ENCODE peak calls at places on chromosome 22, in five cellular contexts. R is HepG2, I is SK-N-SH, F is K562, E is GM12878. J is an unnamed sample.
A peak's percentile ranks its signal among the peaks of the same experiment; 100 is the strongest.

GRCh38 chr22:47678667-47679287 is 916.3 kb downstream of the TBC1D22A start:
- DNase-seq in R (no peak), I (no peak), F (no peak), E (no peak), J (no peak)

GRCh38 chr22:19853879-19854777 is 546 bp downstream of the GNB1L start:
- DNase-seq in R (no peak), I (no peak), F (peak; percentile 79), E (no peak), J (no peak)

GRCh38 chr22:19398206-19398605 is 33.3 kb downstream of the HIRA start:
- DNase-seq in R (no peak), I (no peak), F (no peak), E (no peak), J (no peak)

GRCh38 chr22:40363059-40363458 is 7.3 kb upstream of the SGSM3 start:
- DNase-seq in R (no peak), I (no peak), F (no peak), E (no peak), J (no peak)

GRCh38 chr22:20526628-20527355 is 19.4 kb downstream of the MED15 start:
- DNase-seq in R (no peak), I (no peak), F (peak; percentile 66), E (no peak), J (no peak)

GRCh38 chr22:49068861-49069260 is 758.8 kb downstream of the BRD1 start:
- DNase-seq in R (no peak), I (no peak), F (no peak), E (no peak), J (no peak)

GRCh38 chr22:29603358-29604191 is at the start of gene NF2:
- DNase-seq in R (peak; percentile 99), I (peak; percentile 99), F (peak; percentile 95), E (peak; percentile 100), J (peak; percentile 99)

GRCh38 chr22:17250380-17251129 is 31.3 kb upstream of the ADA2 start:
- DNase-seq in R (no peak), I (no peak), F (no peak), E (no peak), J (no peak)

GRCh38 chr22:41841085-41841712 is 8.3 kb downstream of the SREBF2 start:
- DNase-seq in R (peak; percentile 33), I (no peak), F (no peak), E (no peak), J (no peak)

GRCh38 chr22:39227542-39228272 is 17.1 kb downstream of the PDGFB start:
- DNase-seq in R (no peak), I (no peak), F (no peak), E (no peak), J (no peak)

GRCh38 chr22:19605508-19606331 is 81.5 kb upstream of the CLDN5 start:
- DNase-seq in R (no peak), I (no peak), F (no peak), E (no peak), J (no peak)

GRCh38 chr22:27399161-27399560 is 402.4 kb downstream of the MN1 start:
- DNase-seq in R (no peak), I (peak; percentile 45), F (no peak), E (no peak), J (no peak)

GRCh38 chr22:47841166-47841565 is 1078.7 kb downstream of the TBC1D22A start:
- DNase-seq in R (no peak), I (no peak), F (no peak), E (no peak), J (no peak)

GRCh38 chr22:20213833-20214708 is 54.0 kb downstream of the RTN4R start:
- DNase-seq in R (no peak), I (no peak), F (no peak), E (no peak), J (no peak)

GRCh38 chr22:27262371-27262770 is 539.2 kb downstream of the MN1 start:
- DNase-seq in R (no peak), I (no peak), F (no peak), E (no peak), J (no peak)

GRCh38 chr22:45742866-45743450 is 71.3 kb downstream of the ATXN10 start:
- DNase-seq in R (peak; percentile 96), I (no peak), F (no peak), E (no peak), J (peak; percentile 68)

GRCh38 chr22:35399114-35399677 is 744 bp upstream of the MCM5 start:
- DNase-seq in R (no peak), I (peak; percentile 76), F (no peak), E (no peak), J (no peak)

GRCh38 chr22:41833369-41834004 is 582 bp downstream of the SREBF2 start:
- DNase-seq in R (no peak), I (peak; percentile 68), F (peak; percentile 73), E (no peak), J (peak; percentile 38)

GRCh38 chr22:27724706-27725105 is 76.8 kb downstream of the MN1 start:
- DNase-seq in R (no peak), I (no peak), F (no peak), E (no peak), J (no peak)

GRCh38 chr22:20940178-20940790 is 23.1 kb downstream of the CRKL start:
- DNase-seq in R (no peak), I (no peak), F (peak; percentile 46), E (no peak), J (no peak)

GRCh38 chr22:34760276-34761008 is 305.5 kb upstream of the ISX start:
- DNase-seq in R (no peak), I (no peak), F (no peak), E (no peak), J (no peak)

GRCh38 chr22:46748948-46749681 is 11.1 kb upstream of the CERK start:
- DNase-seq in R (no peak), I (no peak), F (no peak), E (no peak), J (peak; percentile 73)

GRCh38 chr22:25076281-25076680 is 123.4 kb upstream of the CRYBB3 start:
- DNase-seq in R (no peak), I (no peak), F (no peak), E (no peak), J (no peak)
- TF ChIP-seq REST in R (no peak), I (no peak), F (no peak), E (no peak), J (no peak)

DNA sequence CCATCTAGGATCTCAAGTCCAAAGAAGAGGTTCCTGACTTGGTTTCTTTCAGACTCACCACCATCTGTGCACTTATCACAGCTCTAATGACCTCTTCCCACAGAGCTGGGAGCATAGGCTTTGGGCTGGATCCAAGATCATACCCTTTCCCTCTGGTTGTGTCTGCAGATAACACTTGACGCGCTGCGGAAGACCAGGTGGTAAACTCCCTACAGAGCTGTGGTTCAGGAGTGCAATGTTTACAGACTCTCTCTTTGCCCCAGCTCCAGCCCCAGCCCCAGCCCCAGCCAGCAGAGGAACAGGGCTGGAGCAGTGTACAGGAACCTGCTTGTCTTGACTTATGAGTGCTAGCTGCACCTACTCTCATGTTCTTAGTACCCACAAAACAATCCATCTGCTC is 274.4 kb upstream of the SYN3 start:
- DNase-seq in R (no peak), I (no peak), F (no peak), E (no peak), J (no peak)
- TF ChIP-seq GABPA in R (no peak), I (no peak), F (no peak), E (no peak), J (no peak)

GRCh38 chr22:43985532-43985931 is 30.3 kb downstream of the SAMM50 start:
- DNase-seq in R (no peak), I (no peak), F (peak; percentile 76), E (no peak), J (no peak)
- TF ChIP-seq REST in R (no peak), I (no peak), F (no peak), E (no peak), J (no peak)

GRCh38 chr22:22558972-22559603 is at the start of gene PRAME:
- DNase-seq in R (peak; percentile 79), I (peak; percentile 88), F (peak; percentile 100), E (peak; percentile 11), J (peak; percentile 97)
- TF ChIP-seq GABPA in R (peak; percentile 26), I (peak; percentile 69), F (no peak), E (peak; percentile 21), J (peak; percentile 51)

GRCh38 chr22:44391026-44391425 is 78.3 kb upstream of the SHISAL1 start:
- DNase-seq in R (no peak), I (peak; percentile 54), F (no peak), E (no peak), J (no peak)

GRCh38 chr22:44393066-44393465 is 80.3 kb upstream of the SHISAL1 start:
- DNase-seq in R (no peak), I (no peak), F (no peak), E (no peak), J (no peak)

GRCh38 chr22:44392446-44392921 is 79.7 kb upstream of the SHISAL1 start:
- DNase-seq in R (no peak), I (no peak), F (no peak), E (no peak), J (no peak)

GRCh38 chr22:44389926-44390925 is 77.5 kb upstream of the SHISAL1 start:
- DNase-seq in R (no peak), I (peak; percentile 53), F (no peak), E (no peak), J (no peak)

GRCh38 chr22:44391481-44392445 is 79.0 kb upstream of the SHISAL1 start:
- DNase-seq in R (no peak), I (no peak), F (no peak), E (no peak), J (no peak)
- TF ChIP-seq REST in R (no peak), I (no peak), F (no peak), E (no peak), J (no peak)

GRCh38 chr22:24563246-24563645 is 7.4 kb downstream of the SNRPD3 start:
- DNase-seq in R (no peak), I (no peak), F (no peak), E (no peak), J (no peak)
- TF ChIP-seq GABPA in R (no peak), I (no peak), F (no peak), E (no peak), J (no peak)